ENCODE peak calls at places on chromosomes 13 and 19, in ten cellular contexts. K, B, R, I, T, N, M, P, Z and A are unnamed samples.

GRCh38 chr13:94544922-94545321 is 51.0 kb downstream of the TGDS start:
- DNase-seq in K (no peak), B (no peak), R (no peak), I (no peak), T (no peak), N (no peak), M (no peak), P (no peak), Z (no peak), A (no peak)

GRCh38 chr13:101691326-101691725 is 238.9 kb downstream of the ITGBL1 start:
- DNase-seq in K (no peak), B (no peak), R (no peak), I (no peak), T (no peak), N (no peak), M (peak; percentile 42), P (no peak), Z (no peak), A (no peak)

GRCh38 chr13:52104624-52105023 is 24.2 kb downstream of the NEK5 start:
- DNase-seq in K (no peak), B (no peak), R (no peak), I (no peak), T (no peak), N (no peak), M (peak; percentile 15), P (peak; percentile 4), Z (no peak), A (no peak)

GRCh38 chr13:74074723-74075122 is 59.5 kb downstream of the KLF12 start:
- DNase-seq in K (peak; percentile 23), B (no peak), R (no peak), I (no peak), T (no peak), N (no peak), M (peak; percentile 53), P (peak; percentile 54), Z (no peak), A (no peak)

GRCh38 chr19:2231621-2232221 is 4.4 kb downstream of the PLEKHJ1 start:
- DNase-seq in K (no peak), B (no peak), R (no peak), I (no peak), T (no peak), N (no peak), M (no peak), P (no peak), Z (no peak), A (no peak)

GRCh38 chr13:64928704-64929499 is 2301.2 kb downstream of the PCDH9 start:
- DNase-seq in K (peak; percentile 78), B (no peak), R (no peak), I (no peak), T (no peak), N (no peak), M (peak; percentile 51), P (peak; percentile 91), Z (no peak), A (no peak)

GRCh38 chr13:79456051-79456450 is 24.9 kb upstream of the NDFIP2 start:
- DNase-seq in K (no peak), B (no peak), R (no peak), I (no peak), T (no peak), N (no peak), M (no peak), P (no peak), Z (no peak), A (no peak)

GRCh38 chr13:79492313-79492798 is 11.4 kb downstream of the NDFIP2 start:
- DNase-seq in K (no peak), B (no peak), R (no peak), I (no peak), T (no peak), N (no peak), M (no peak), P (peak; percentile 60), Z (no peak), A (no peak)

GRCh38 chr19:11179716-11180297 is 17.5 kb downstream of the KANK2 start:
- DNase-seq in K (no peak), B (no peak), R (no peak), I (no peak), T (no peak), N (no peak), M (no peak), P (no peak), Z (no peak), A (no peak)

GRCh38 chr13:99798756-99799155 is 172.8 kb downstream of the ZIC5 start:
- DNase-seq in K (no peak), B (no peak), R (no peak), I (no peak), T (no peak), N (no peak), M (no peak), P (no peak), Z (no peak), A (no peak)

GRCh38 chr13:60591348-60591747 is 194.3 kb downstream of the TDRD3 start:
- DNase-seq in K (peak; percentile 67), B (no peak), R (no peak), I (no peak), T (peak; percentile 31), N (no peak), M (peak; percentile 90), P (peak; percentile 24), Z (peak; percentile 51), A (peak; percentile 24)

GRCh38 chr19:2852598-2852997 is 11.3 kb downstream of the ZNF555 start:
- DNase-seq in K (no peak), B (no peak), R (no peak), I (no peak), T (no peak), N (no peak), M (no peak), P (no peak), Z (no peak), A (no peak)

GRCh38 chr13:97188207-97188606 is 33.9 kb upstream of the MBNL2 start:
- DNase-seq in K (no peak), B (no peak), R (no peak), I (no peak), T (no peak), N (no peak), M (no peak), P (no peak), Z (no peak), A (no peak)

GRCh38 chr19:7216373-7216902 is 77.8 kb downstream of the INSR start:
- DNase-seq in K (no peak), B (no peak), R (no peak), I (no peak), T (no peak), N (peak; percentile 52), M (no peak), P (no peak), Z (no peak), A (no peak)

GRCh38 chr19:50482271-50482855 is 5.7 kb upstream of the GARIN5A start:
- DNase-seq in K (no peak), B (no peak), R (no peak), I (no peak), T (no peak), N (no peak), M (no peak), P (no peak), Z (no peak), A (no peak)

GRCh38 chr13:50575138-50575537 is 268.4 kb downstream of the DLEU7 start:
- DNase-seq in K (no peak), B (peak; percentile 30), R (no peak), I (no peak), T (no peak), N (no peak), M (no peak), P (no peak), Z (no peak), A (no peak)

GRCh38 chr19:14381689-14382474 is 638 bp downstream of the ADGRE5 start:
- DNase-seq in K (no peak), B (peak; percentile 73), R (no peak), I (no peak), T (peak; percentile 73), N (peak; percentile 71), M (peak; percentile 69), P (peak; percentile 27), Z (peak; percentile 52), A (no peak)

GRCh38 chr13:98915563-98916348 is 62.1 kb downstream of the DOCK9 start:
- DNase-seq in K (no peak), B (no peak), R (no peak), I (no peak), T (no peak), N (no peak), M (peak; percentile 4), P (peak; percentile 22), Z (no peak), A (no peak)

GRCh38 chr13:31069808-31070544 is 91.7 kb downstream of the HSPH1 start:
- DNase-seq in K (no peak), B (no peak), R (no peak), I (no peak), T (no peak), N (no peak), M (no peak), P (no peak), Z (no peak), A (no peak)

GRCh38 chr13:42814868-42815267 is 33.5 kb downstream of the FAM216B start:
- DNase-seq in K (peak; percentile 55), B (no peak), R (no peak), I (no peak), T (no peak), N (no peak), M (peak; percentile 78), P (peak; percentile 91), Z (peak; percentile 42), A (no peak)

GRCh38 chr19:33720691-33721682 is 75.7 kb upstream of the KCTD15 start:
- DNase-seq in K (no peak), B (no peak), R (no peak), I (no peak), T (no peak), N (no peak), M (no peak), P (no peak), Z (peak; percentile 25), A (no peak)

GRCh38 chr13:93690139-93690538 is 463.5 kb downstream of the GPC6 start:
- DNase-seq in K (no peak), B (peak; percentile 26), R (no peak), I (no peak), T (peak; percentile 18), N (no peak), M (peak; percentile 15), P (peak; percentile 36), Z (peak; percentile 5), A (no peak)

GRCh38 chr13:58852076-58852475 is 1220.5 kb downstream of the PCDH17 start:
- DNase-seq in K (peak; percentile 8), B (no peak), R (no peak), I (no peak), T (no peak), N (no peak), M (no peak), P (peak; percentile 11), Z (no peak), A (no peak)

GRCh38 chr19:9431475-9431874 is 3.9 kb downstream of the ZNF266 start:
- DNase-seq in K (no peak), B (peak; percentile 65), R (peak; percentile 18), I (peak; percentile 4), T (no peak), N (peak; percentile 36), M (no peak), P (peak; percentile 51), Z (peak; percentile 57), A (no peak)

GRCh38 chr19:13062317-13062716 is 40.3 kb downstream of the LYL1 start:
- DNase-seq in K (no peak), B (no peak), R (no peak), I (no peak), T (no peak), N (no peak), M (no peak), P (no peak), Z (no peak), A (no peak)

GRCh38 chr13:48121733-48122132 is 26.8 kb upstream of the MED4 start:
- DNase-seq in K (no peak), B (no peak), R (no peak), I (no peak), T (no peak), N (no peak), M (no peak), P (peak; percentile 4), Z (no peak), A (no peak)

GRCh38 chr19:54096642-54097106 is 3.9 kb downstream of the OSCAR start:
- DNase-seq in K (no peak), B (no peak), R (no peak), I (peak; percentile 20), T (peak; percentile 65), N (no peak), M (peak; percentile 68), P (peak; percentile 62), Z (no peak), A (no peak)

GRCh38 chr13:23185542-23185941 is 4.8 kb downstream of the SGCG start:
- DNase-seq in K (no peak), B (no peak), R (no peak), I (no peak), T (no peak), N (no peak), M (no peak), P (no peak), Z (no peak), A (no peak)